ENCODE peak calls at places on chromosome 9, in nine cellular contexts. Q is foreskin melanocyte; K is breast epithelium; S is glutamatergic neuron; R is activated naive CD8-positive, alpha-beta T cell treated with anti-CD3 and anti-CD28 coated beads for 36 hours; H is natural killer cell; Y is mammary epithelial cell; P is SJSA1; Z is NAMALWA. D is an unnamed sample.

GRCh38 chr9:78044189-78044588 is 12.6 kb upstream of the GNAQ start:
- DNase-seq in Q (no peak), K (no peak), S (no peak), R (no peak), H (no peak), Y (no peak), P (no peak), Z (no peak), D (no peak)

GRCh38 chr9:96363175-96363967 is 20.1 kb downstream of the SLC35D2 start:
- DNase-seq in Q (no peak), K (no peak), S (no peak), R (no peak), H (no peak), Y (no peak), P (no peak), Z (no peak), D (no peak)

GRCh38 chr9:133023117-133023890 is 7.5 kb upstream of the GTF3C5 start:
- DNase-seq in Q (no peak), K (no peak), S (no peak), R (peak; percentile 60), H (no peak), Y (no peak), P (no peak), Z (peak; percentile 54), D (no peak)

GRCh38 chr9:13787234-13787833 is 507.8 kb upstream of the MPDZ start:
- DNase-seq in Q (peak; percentile 84), K (no peak), S (no peak), R (no peak), H (no peak), Y (no peak), P (no peak), Z (no peak), D (no peak)

GRCh38 chr9:133420392-133420827 is 1.8 kb upstream of the ADAMTS13 start:
- DNase-seq in Q (no peak), K (no peak), S (no peak), R (peak; percentile 14), H (no peak), Y (no peak), P (no peak), Z (peak; percentile 86), D (no peak)

GRCh38 chr9:137170486-137171148 is 766 bp upstream of the LRRC26 start:
- DNase-seq in Q (no peak), K (no peak), S (no peak), R (no peak), H (no peak), Y (no peak), P (no peak), Z (peak; percentile 69), D (no peak)

GRCh38 chr9:23698161-23698560 is 127.9 kb downstream of the ELAVL2 start:
- DNase-seq in Q (no peak), K (no peak), S (no peak), R (no peak), H (no peak), Y (no peak), P (no peak), Z (no peak), D (no peak)

GRCh38 chr9:99451121-99451606 is 229.1 kb downstream of the SEC61B start:
- DNase-seq in Q (no peak), K (no peak), S (no peak), R (no peak), H (no peak), Y (no peak), P (no peak), Z (no peak), D (no peak)

GRCh38 chr9:119793272-119793671 is 424.0 kb upstream of the BRINP1 start:
- DNase-seq in Q (no peak), K (no peak), S (no peak), R (no peak), H (no peak), Y (no peak), P (no peak), Z (no peak), D (no peak)

GRCh38 chr9:128160603-128160987 is 530 bp downstream of the BBLN start:
- DNase-seq in Q (no peak), K (no peak), S (no peak), R (peak; percentile 72), H (peak; percentile 26), Y (no peak), P (peak; percentile 25), Z (peak; percentile 61), D (peak; percentile 22)

GRCh38 chr9:95124582-95125359 is 192.7 kb downstream of the FANCC start:
- DNase-seq in Q (no peak), K (no peak), S (peak; percentile 47), R (no peak), H (no peak), Y (no peak), P (no peak), Z (no peak), D (no peak)

GRCh38 chr9:98865284-98865683 is 57.8 kb downstream of the GALNT12 start:
- DNase-seq in Q (no peak), K (no peak), S (no peak), R (no peak), H (no peak), Y (no peak), P (no peak), Z (no peak), D (no peak)

GRCh38 chr9:76215066-76215465 is 179.2 kb downstream of the RFK start:
- DNase-seq in Q (no peak), K (peak; percentile 26), S (no peak), R (no peak), H (no peak), Y (peak; percentile 71), P (peak; percentile 45), Z (no peak), D (no peak)

GRCh38 chr9:128108784-128109709 is 18.5 kb downstream of the PTGES2 start:
- DNase-seq in Q (no peak), K (no peak), S (no peak), R (no peak), H (no peak), Y (no peak), P (no peak), Z (no peak), D (no peak)

GRCh38 chr9:92035687-92036410 is 79.4 kb downstream of the SPTLC1 start:
- DNase-seq in Q (no peak), K (no peak), S (no peak), R (no peak), H (no peak), Y (no peak), P (no peak), Z (no peak), D (no peak)

GRCh38 chr9:40914772-40915659 is 213.5 kb downstream of the FOXD4L6 start:
- DNase-seq in Q (no peak), K (no peak), S (no peak), R (no peak), H (no peak), Y (no peak), P (no peak), Z (no peak), D (no peak)

GRCh38 chr9:21965401-21965951 is 28.7 kb downstream of the CDKN2A start:
- DNase-seq in Q (peak; percentile 61), K (no peak), S (peak; percentile 84), R (peak; percentile 38), H (no peak), Y (peak; percentile 19), P (no peak), Z (peak; percentile 52), D (no peak)

GRCh38 chr9:121233906-121234901 is 32.5 kb upstream of the RAB14 start:
- DNase-seq in Q (peak; percentile 81), K (no peak), S (no peak), R (no peak), H (no peak), Y (peak; percentile 50), P (peak; percentile 49), Z (no peak), D (no peak)

GRCh38 chr9:109447329-109448076 is 50.6 kb downstream of the PTPN3 start:
- DNase-seq in Q (peak; percentile 52), K (no peak), S (no peak), R (no peak), H (no peak), Y (peak; percentile 39), P (no peak), Z (no peak), D (no peak)

GRCh38 chr9:129131300-129132145 is 20.3 kb downstream of the PTPA start:
- DNase-seq in Q (no peak), K (peak; percentile 59), S (peak; percentile 91), R (peak; percentile 81), H (peak; percentile 80), Y (peak; percentile 50), P (peak; percentile 54), Z (peak; percentile 87), D (peak; percentile 74)

GRCh38 chr9:106019702-106020101 is 325.4 kb downstream of the TMEM38B start:
- DNase-seq in Q (no peak), K (no peak), S (no peak), R (no peak), H (no peak), Y (no peak), P (no peak), Z (no peak), D (no peak)

GRCh38 chr9:129481824-129482511 is 138.9 kb downstream of the C9orf50 start:
- DNase-seq in Q (no peak), K (no peak), S (no peak), R (no peak), H (no peak), Y (no peak), P (peak; percentile 51), Z (no peak), D (no peak)

GRCh38 chr9:114968710-114969109 is 38.3 kb upstream of the TNFSF8 start:
- DNase-seq in Q (no peak), K (no peak), S (no peak), R (peak; percentile 14), H (no peak), Y (peak; percentile 44), P (peak; percentile 54), Z (no peak), D (no peak)

GRCh38 chr9:75265525-75265972 is 177.2 kb downstream of the OSTF1 start:
- DNase-seq in Q (peak; percentile 16), K (no peak), S (peak; percentile 50), R (peak; percentile 30), H (no peak), Y (peak; percentile 27), P (peak; percentile 18), Z (peak; percentile 69), D (peak; percentile 21)

GRCh38 chr9:80968611-80969010 is 720.7 kb downstream of the TLE1 start:
- DNase-seq in Q (peak; percentile 51), K (no peak), S (no peak), R (no peak), H (no peak), Y (peak; percentile 65), P (peak; percentile 63), Z (no peak), D (no peak)

GRCh38 chr9:33375238-33375840 is 27.0 kb downstream of the AQP7 start:
- DNase-seq in Q (peak; percentile 8), K (no peak), S (no peak), R (no peak), H (no peak), Y (no peak), P (no peak), Z (no peak), D (no peak)

GRCh38 chr9:98455957-98456621 is 200.6 kb upstream of the TBC1D2 start:
- DNase-seq in Q (peak; percentile 49), K (peak; percentile 34), S (no peak), R (no peak), H (no peak), Y (peak; percentile 80), P (peak; percentile 50), Z (no peak), D (no peak)

GRCh38 chr9:127336086-127336485 is 60.9 kb upstream of the SLC2A8 start:
- DNase-seq in Q (no peak), K (no peak), S (no peak), R (no peak), H (no peak), Y (no peak), P (no peak), Z (no peak), D (no peak)

GRCh38 chr9:136876476-136876875 is 9.8 kb upstream of the TRAF2 start:
- DNase-seq in Q (no peak), K (no peak), S (no peak), R (no peak), H (no peak), Y (no peak), P (no peak), Z (no peak), D (no peak)

GRCh38 chr9:137441289-137441934 is at the start of gene ENTPD8:
- DNase-seq in Q (no peak), K (no peak), S (peak; percentile 86), R (no peak), H (no peak), Y (peak; percentile 32), P (no peak), Z (peak; percentile 72), D (no peak)

GRCh38 chr9:20823051-20823450 is 139.0 kb downstream of the FOCAD start:
- DNase-seq in Q (no peak), K (no peak), S (no peak), R (no peak), H (no peak), Y (no peak), P (no peak), Z (no peak), D (no peak)

D was measured in effector CD8-positive, alpha-beta T cell.